ENCODE peak calls at places on chromosomes 4 and X, in six cellular contexts. One of them, this sample, is unnamed.

GRCh38 chr4:13248621-13249298 is 235.4 kb downstream of the RAB28 start:
- DNase-seq in mesothelial cell of epicardium: no peak
- DNase-seq in AG09309: no peak
- DNase-seq in tibial artery: no peak
- DNase-seq in body of pancreas: no peak
- DNase-seq in HFF-Myc: no peak
- DNase-seq in this sample: peak

GRCh38 chrX:29090811-29091210 is 503.6 kb downstream of the IL1RAPL1 start:
- DNase-seq in mesothelial cell of epicardium: no peak
- DNase-seq in AG09309: no peak
- DNase-seq in tibial artery: no peak
- DNase-seq in body of pancreas: no peak
- DNase-seq in HFF-Myc: no peak
- DNase-seq in this sample: no peak

GRCh38 chrX:49163555-49164419 is 1.2 kb downstream of the MAGIX start:
- DNase-seq in mesothelial cell of epicardium: peak
- DNase-seq in AG09309: no peak
- DNase-seq in tibial artery: peak
- DNase-seq in body of pancreas: peak
- DNase-seq in HFF-Myc: no peak
- DNase-seq in this sample: peak

GRCh38 chr4:183099537-183100297 is 660 bp downstream of the WWC2 start:
- DNase-seq in mesothelial cell of epicardium: peak
- DNase-seq in AG09309: no peak
- DNase-seq in tibial artery: peak
- DNase-seq in body of pancreas: peak
- DNase-seq in HFF-Myc: no peak
- DNase-seq in this sample: peak

GRCh38 chrX:13078739-13079444 is 34.5 kb upstream of the FAM9C start:
- DNase-seq in mesothelial cell of epicardium: no peak
- DNase-seq in AG09309: peak
- DNase-seq in tibial artery: peak
- DNase-seq in body of pancreas: peak
- DNase-seq in HFF-Myc: no peak
- DNase-seq in this sample: no peak

GRCh38 chr4:39025552-39026085 is 6.6 kb downstream of the TMEM156 start:
- DNase-seq in mesothelial cell of epicardium: no peak
- DNase-seq in AG09309: no peak
- DNase-seq in tibial artery: no peak
- DNase-seq in body of pancreas: no peak
- DNase-seq in HFF-Myc: no peak
- DNase-seq in this sample: no peak

GRCh38 chrX:152632445-152633097 is 5.1 kb upstream of the GABRQ start:
- DNase-seq in mesothelial cell of epicardium: peak
- DNase-seq in AG09309: peak
- DNase-seq in tibial artery: no peak
- DNase-seq in body of pancreas: peak
- DNase-seq in HFF-Myc: no peak
- DNase-seq in this sample: peak

GRCh38 chr4:45650545-45650944 is 473.3 kb downstream of the GABRG1 start:
- DNase-seq in mesothelial cell of epicardium: no peak
- DNase-seq in AG09309: no peak
- DNase-seq in tibial artery: no peak
- DNase-seq in body of pancreas: no peak
- DNase-seq in HFF-Myc: no peak
- DNase-seq in this sample: no peak

GRCh38 chr4:6095023-6095817 is 77.0 kb upstream of the C4orf50 start:
- DNase-seq in mesothelial cell of epicardium: no peak
- DNase-seq in AG09309: no peak
- DNase-seq in tibial artery: peak
- DNase-seq in body of pancreas: no peak
- DNase-seq in HFF-Myc: no peak
- DNase-seq in this sample: no peak

GRCh38 chr4:40573593-40574311 is 55.9 kb downstream of the RBM47 start:
- DNase-seq in mesothelial cell of epicardium: no peak
- DNase-seq in AG09309: no peak
- DNase-seq in tibial artery: no peak
- DNase-seq in body of pancreas: no peak
- DNase-seq in HFF-Myc: no peak
- DNase-seq in this sample: no peak

GRCh38 chr4:107834241-107834856 is 9.6 kb downstream of the SGMS2 start:
- DNase-seq in mesothelial cell of epicardium: no peak
- DNase-seq in AG09309: no peak
- DNase-seq in tibial artery: no peak
- DNase-seq in body of pancreas: no peak
- DNase-seq in HFF-Myc: no peak
- DNase-seq in this sample: no peak

GRCh38 chr4:89836897-89837384 is at the start of gene SNCA:
- DNase-seq in mesothelial cell of epicardium: peak
- DNase-seq in AG09309: no peak
- DNase-seq in tibial artery: peak
- DNase-seq in body of pancreas: peak
- DNase-seq in HFF-Myc: no peak
- DNase-seq in this sample: peak

GRCh38 chr4:159229164-159229563 is 126.3 kb downstream of the RAPGEF2 start:
- DNase-seq in mesothelial cell of epicardium: no peak
- DNase-seq in AG09309: no peak
- DNase-seq in tibial artery: no peak
- DNase-seq in body of pancreas: no peak
- DNase-seq in HFF-Myc: peak
- DNase-seq in this sample: no peak

GRCh38 chr4:148059617-148060180 is 327.8 kb downstream of the ARHGAP10 start:
- DNase-seq in mesothelial cell of epicardium: no peak
- DNase-seq in AG09309: no peak
- DNase-seq in tibial artery: no peak
- DNase-seq in body of pancreas: peak
- DNase-seq in HFF-Myc: no peak
- DNase-seq in this sample: no peak

GRCh38 chrX:120781416-120781815 is 94.2 kb downstream of the CT47B1 start:
- DNase-seq in mesothelial cell of epicardium: no peak
- DNase-seq in AG09309: no peak
- DNase-seq in tibial artery: no peak
- DNase-seq in body of pancreas: no peak
- DNase-seq in HFF-Myc: no peak
- DNase-seq in this sample: no peak

GRCh38 chrX:21168401-21169160 is 205.6 kb upstream of the CNKSR2 start:
- DNase-seq in mesothelial cell of epicardium: no peak
- DNase-seq in AG09309: no peak
- DNase-seq in tibial artery: no peak
- DNase-seq in body of pancreas: no peak
- DNase-seq in HFF-Myc: no peak
- DNase-seq in this sample: no peak

DNA sequence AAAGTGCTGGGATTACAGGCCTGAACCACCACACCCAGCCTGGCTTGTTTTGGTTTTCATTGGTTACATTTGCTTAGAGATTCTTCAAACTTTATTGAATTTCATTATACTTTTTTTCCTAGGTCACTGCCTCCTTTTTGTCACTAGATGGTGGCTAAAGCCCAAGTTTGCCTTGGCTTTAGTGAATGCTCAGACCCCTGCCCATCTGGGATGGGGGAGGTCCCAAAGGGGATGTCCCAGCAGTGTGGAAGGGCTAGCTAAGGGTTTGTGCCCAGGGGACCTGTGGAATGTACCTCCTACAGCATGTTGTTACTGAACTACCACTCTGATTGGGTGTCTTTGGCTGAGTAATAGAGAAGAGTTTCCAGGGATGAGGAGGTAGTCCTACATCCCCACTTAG is 58.4 kb downstream of the CEP135 start:
- DNase-seq in mesothelial cell of epicardium: no peak
- DNase-seq in AG09309: no peak
- DNase-seq in tibial artery: no peak
- DNase-seq in body of pancreas: no peak
- DNase-seq in HFF-Myc: no peak
- DNase-seq in this sample: no peak
- TF ChIP-seq CTCF in mesothelial cell of epicardium: no peak
- TF ChIP-seq CTCF in AG09309: no peak
- TF ChIP-seq CTCF in tibial artery: no peak
- TF ChIP-seq CTCF in body of pancreas: no peak
- TF ChIP-seq CTCF in HFF-Myc: no peak
- TF ChIP-seq CTCF in this sample: no peak

DNA sequence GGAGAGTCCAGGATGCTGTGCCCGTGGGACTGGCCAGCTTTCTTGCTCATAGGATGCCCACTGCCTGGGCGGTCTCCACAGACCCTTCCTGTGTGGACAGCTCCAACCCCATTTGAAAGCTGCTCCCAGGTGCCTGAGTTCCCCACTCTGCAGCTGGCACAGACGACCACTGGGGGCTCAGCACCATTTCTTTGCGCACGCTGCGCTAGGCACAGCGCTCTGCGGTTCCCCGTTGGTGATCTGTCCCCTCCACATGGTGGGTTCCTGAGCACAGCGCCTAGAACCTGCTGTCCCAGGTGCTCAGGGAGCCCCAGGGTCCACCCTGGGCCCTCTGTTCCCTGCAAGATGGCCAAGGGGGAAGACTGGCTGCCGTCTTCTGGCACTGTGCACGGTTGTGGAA is 45.4 kb upstream of the AFAP1 start:
- DNase-seq in mesothelial cell of epicardium: no peak
- DNase-seq in AG09309: no peak
- DNase-seq in tibial artery: no peak
- DNase-seq in body of pancreas: no peak
- DNase-seq in HFF-Myc: no peak
- DNase-seq in this sample: no peak
- TF ChIP-seq CTCF in mesothelial cell of epicardium: no peak
- TF ChIP-seq CTCF in AG09309: no peak
- TF ChIP-seq CTCF in tibial artery: no peak
- TF ChIP-seq CTCF in body of pancreas: no peak
- TF ChIP-seq CTCF in HFF-Myc: no peak
- TF ChIP-seq CTCF in this sample: no peak

GRCh38 chrX:119147486-119147885 is 19.9 kb upstream of the KIAA1210 start:
- DNase-seq in mesothelial cell of epicardium: no peak
- DNase-seq in AG09309: no peak
- DNase-seq in tibial artery: no peak
- DNase-seq in body of pancreas: no peak
- DNase-seq in HFF-Myc: no peak
- DNase-seq in this sample: no peak
- TF ChIP-seq CTCF in mesothelial cell of epicardium: no peak
- TF ChIP-seq CTCF in AG09309: no peak
- TF ChIP-seq CTCF in tibial artery: no peak
- TF ChIP-seq CTCF in body of pancreas: no peak
- TF ChIP-seq CTCF in HFF-Myc: no peak
- TF ChIP-seq CTCF in this sample: no peak

GRCh38 chrX:53190363-53190960 is 34.5 kb downstream of the KDM5C start:
- DNase-seq in mesothelial cell of epicardium: no peak
- DNase-seq in AG09309: no peak
- DNase-seq in tibial artery: no peak
- DNase-seq in body of pancreas: no peak
- DNase-seq in HFF-Myc: no peak
- DNase-seq in this sample: peak
- TF ChIP-seq CTCF in mesothelial cell of epicardium: no peak
- TF ChIP-seq CTCF in AG09309: peak
- TF ChIP-seq CTCF in tibial artery: no peak
- TF ChIP-seq CTCF in body of pancreas: no peak
- TF ChIP-seq CTCF in HFF-Myc: peak
- TF ChIP-seq CTCF in this sample: no peak

GRCh38 chr4:146943691-146944375 is 1.8 kb downstream of the TTC29 start:
- DNase-seq in mesothelial cell of epicardium: no peak
- DNase-seq in AG09309: no peak
- DNase-seq in tibial artery: no peak
- DNase-seq in body of pancreas: no peak
- DNase-seq in HFF-Myc: no peak
- DNase-seq in this sample: no peak
- TF ChIP-seq CTCF in mesothelial cell of epicardium: no peak
- TF ChIP-seq CTCF in AG09309: no peak
- TF ChIP-seq CTCF in tibial artery: no peak
- TF ChIP-seq CTCF in body of pancreas: no peak
- TF ChIP-seq CTCF in HFF-Myc: no peak
- TF ChIP-seq CTCF in this sample: no peak

DNA sequence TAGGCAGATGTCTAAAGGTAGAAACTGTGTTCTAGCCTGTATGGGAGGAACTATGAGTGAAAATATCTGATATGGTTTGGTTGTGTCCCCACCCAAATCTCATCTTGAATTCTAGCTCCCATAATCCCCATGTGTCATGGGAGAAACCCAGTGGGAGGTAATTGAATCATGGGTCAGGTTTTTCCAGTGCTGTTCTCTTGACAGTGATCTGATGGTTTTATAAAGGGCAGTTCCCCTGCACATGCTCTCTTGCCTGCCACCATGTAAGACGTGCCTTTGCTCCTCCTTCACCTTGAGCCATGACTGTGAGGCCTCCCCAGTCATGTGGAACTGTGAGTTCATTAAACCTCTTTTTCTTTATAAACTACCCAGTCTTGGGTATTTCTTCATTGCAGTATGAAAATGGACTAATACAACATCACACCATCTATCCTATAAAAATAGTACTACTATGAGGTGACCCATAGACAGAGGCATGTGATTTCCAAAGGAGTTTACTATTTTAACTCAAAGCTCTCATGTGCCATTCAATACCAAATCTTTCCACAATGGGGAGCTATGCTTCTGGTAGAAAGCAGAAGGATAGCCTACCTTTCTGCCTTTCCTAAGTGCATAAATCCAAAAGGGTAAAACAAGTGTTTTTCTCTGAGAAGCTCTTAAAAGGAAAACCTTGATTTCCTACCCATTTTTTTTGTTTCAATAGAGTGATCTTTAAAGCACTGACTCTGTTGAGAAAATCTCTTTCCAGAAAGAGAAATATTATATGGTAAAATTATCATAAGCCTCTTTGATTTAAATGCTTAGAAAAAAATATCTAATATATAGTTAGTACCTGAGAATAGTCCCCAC is 38.8 kb downstream of the SEC31A start:
- DNase-seq in mesothelial cell of epicardium: no peak
- DNase-seq in AG09309: no peak
- DNase-seq in tibial artery: no peak
- DNase-seq in body of pancreas: no peak
- DNase-seq in HFF-Myc: no peak
- DNase-seq in this sample: no peak
- TF ChIP-seq CTCF in mesothelial cell of epicardium: peak
- TF ChIP-seq CTCF in AG09309: peak
- TF ChIP-seq CTCF in tibial artery: peak
- TF ChIP-seq CTCF in body of pancreas: no peak
- TF ChIP-seq CTCF in HFF-Myc: peak
- TF ChIP-seq CTCF in this sample: no peak

GRCh38 chrX:37712458-37712857 is 26.9 kb downstream of the XK start:
- DNase-seq in mesothelial cell of epicardium: no peak
- DNase-seq in AG09309: no peak
- DNase-seq in tibial artery: no peak
- DNase-seq in body of pancreas: no peak
- DNase-seq in HFF-Myc: no peak
- DNase-seq in this sample: no peak

GRCh38 chrX:37717708-37718107 is 32.1 kb downstream of the XK start:
- DNase-seq in mesothelial cell of epicardium: no peak
- DNase-seq in AG09309: no peak
- DNase-seq in tibial artery: no peak
- DNase-seq in body of pancreas: no peak
- DNase-seq in HFF-Myc: no peak
- DNase-seq in this sample: no peak

GRCh38 chrX:37711991-37712390 is 26.4 kb downstream of the XK start:
- DNase-seq in mesothelial cell of epicardium: no peak
- DNase-seq in AG09309: no peak
- DNase-seq in tibial artery: no peak
- DNase-seq in body of pancreas: no peak
- DNase-seq in HFF-Myc: no peak
- DNase-seq in this sample: no peak

GRCh38 chrX:37714479-37714878 is 28.9 kb downstream of the XK start:
- DNase-seq in mesothelial cell of epicardium: no peak
- DNase-seq in AG09309: no peak
- DNase-seq in tibial artery: no peak
- DNase-seq in body of pancreas: no peak
- DNase-seq in HFF-Myc: no peak
- DNase-seq in this sample: no peak

GRCh38 chrX:37716502-37717068 is 31.0 kb downstream of the XK start:
- DNase-seq in mesothelial cell of epicardium: no peak
- DNase-seq in AG09309: no peak
- DNase-seq in tibial artery: no peak
- DNase-seq in body of pancreas: no peak
- DNase-seq in HFF-Myc: no peak
- DNase-seq in this sample: no peak
- TF ChIP-seq CTCF in mesothelial cell of epicardium: no peak
- TF ChIP-seq CTCF in AG09309: no peak
- TF ChIP-seq CTCF in tibial artery: no peak
- TF ChIP-seq CTCF in body of pancreas: no peak
- TF ChIP-seq CTCF in HFF-Myc: no peak
- TF ChIP-seq CTCF in this sample: no peak

This sample was measured in endothelial cell.